ENCODE peak calls at places on chromosomes 5 and 9, in six cellular contexts. V is endothelial cell of umbilical vein, Z is GM10248, S is IMR-90, B is stomach, I is left ventricle myocardium inferior. W is an unnamed sample.

GRCh38 chr5:94544031-94544650 is 74.3 kb downstream of the KIAA0825 start:
- DNase-seq in V (peak; percentile 7), Z (no peak), S (peak; percentile 15), B (no peak), I (no peak), W (no peak)

GRCh38 chr5:16679863-16680262 is 63.1 kb upstream of the RETREG1 start:
- DNase-seq in V (no peak), Z (no peak), S (no peak), B (no peak), I (no peak), W (no peak)

GRCh38 chr5:59685806-59686205 is 207.7 kb downstream of the PDE4D start:
- DNase-seq in V (no peak), Z (no peak), S (peak; percentile 9), B (no peak), I (no peak), W (no peak)

GRCh38 chr5:76547242-76547890 is 75.8 kb downstream of the F2RL2 start:
- DNase-seq in V (no peak), Z (peak; percentile 52), S (no peak), B (no peak), I (no peak), W (no peak)

GRCh38 chr5:61048534-61048933 is 103.5 kb downstream of the NDUFAF2 start:
- DNase-seq in V (peak; percentile 24), Z (no peak), S (peak; percentile 92), B (no peak), I (no peak), W (no peak)

GRCh38 chr5:34789021-34789531 is 49.9 kb upstream of the TTC23L start:
- DNase-seq in V (peak; percentile 95), Z (no peak), S (peak; percentile 47), B (no peak), I (no peak), W (no peak)

GRCh38 chr5:179504600-179505396 is 45.6 kb upstream of the RUFY1 start:
- DNase-seq in V (no peak), Z (no peak), S (no peak), B (no peak), I (no peak), W (no peak)

GRCh38 chr9:114869845-114870244 is 60.5 kb downstream of the TNFSF8 start:
- DNase-seq in V (no peak), Z (no peak), S (no peak), B (peak; percentile 49), I (no peak), W (peak; percentile 63)

GRCh38 chr5:66180282-66180955 is 36.3 kb downstream of the SREK1 start:
- DNase-seq in V (no peak), Z (no peak), S (no peak), B (no peak), I (no peak), W (no peak)

GRCh38 chr9:130518198-130518597 is 61.2 kb upstream of the FUBP3 start:
- DNase-seq in V (no peak), Z (no peak), S (no peak), B (no peak), I (no peak), W (no peak)

GRCh38 chr9:32581512-32582143 is 8.7 kb upstream of the NDUFB6 start:
- DNase-seq in V (peak; percentile 73), Z (peak; percentile 46), S (peak; percentile 67), B (no peak), I (no peak), W (peak; percentile 56)
- TF ChIP-seq CTCF in V (peak; percentile 50), Z (peak; percentile 65), S (peak; percentile 65), B (no peak), I (peak; percentile 57), W (no peak)

GRCh38 chr9:78004478-78005229 is 27.0 kb downstream of the GNAQ start:
- DNase-seq in V (no peak), Z (no peak), S (peak; percentile 30), B (no peak), I (no peak), W (no peak)
- TF ChIP-seq CTCF in V (no peak), Z (peak; percentile 7), S (no peak), B (no peak), I (peak; percentile 26), W (no peak)

DNA sequence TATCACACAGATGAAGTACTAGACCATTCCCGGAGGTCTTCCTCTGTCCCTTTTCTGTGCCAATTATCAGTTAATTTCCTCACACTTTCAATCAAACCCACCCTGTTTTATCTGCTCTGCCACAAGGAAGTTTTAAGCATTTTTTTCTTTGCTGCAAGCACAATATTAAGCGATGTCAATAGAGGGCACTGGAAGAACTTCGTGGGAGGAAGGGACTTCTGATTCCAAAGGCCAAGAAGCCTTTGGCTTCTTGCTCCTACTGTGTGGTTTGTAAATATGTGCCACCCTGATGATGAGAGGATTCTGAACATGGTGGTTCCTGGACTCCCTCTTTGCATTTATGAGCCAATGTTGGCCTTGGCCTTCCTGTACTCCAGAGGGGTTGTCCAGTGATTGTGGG is 1712.5 kb upstream of the C9orf72 start:
- DNase-seq in V (no peak), Z (no peak), S (no peak), B (no peak), I (no peak), W (no peak)
- TF ChIP-seq CTCF in V (no peak), Z (peak; percentile 19), S (no peak), B (no peak), I (no peak), W (no peak)

DNA sequence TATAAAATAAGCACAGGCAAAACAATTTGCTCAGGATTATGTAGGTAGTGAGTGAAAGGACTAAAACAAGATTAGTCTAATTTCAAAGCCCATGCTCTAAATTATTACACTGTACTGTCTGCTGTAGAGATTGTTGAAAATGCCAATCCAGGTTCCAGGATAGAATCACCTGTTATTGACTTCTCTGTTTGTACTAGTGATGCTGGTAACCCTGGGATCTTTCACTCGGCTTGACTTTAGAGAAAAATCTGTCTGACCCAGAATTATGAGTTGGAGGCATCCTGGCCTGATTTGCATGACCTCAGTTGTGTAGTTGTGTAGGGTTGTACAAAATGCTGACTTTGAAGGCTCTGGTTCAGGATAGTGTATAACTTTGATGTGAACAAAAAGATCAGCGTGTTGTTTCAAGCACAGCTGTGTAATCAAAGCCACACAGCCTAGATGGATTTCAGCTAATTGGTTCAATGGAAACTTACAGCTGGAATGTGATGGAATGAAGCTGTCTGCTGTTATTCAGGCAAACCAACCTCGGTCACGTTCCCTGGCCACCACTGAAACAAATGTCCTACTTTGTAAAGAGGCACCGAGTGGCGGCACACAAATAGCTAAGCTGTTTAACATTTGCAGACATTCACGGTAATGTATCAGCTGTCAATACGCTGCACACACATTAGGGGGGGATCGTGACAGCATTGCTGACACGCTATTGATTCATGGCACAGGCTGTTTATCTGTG is 340.3 kb downstream of the KCTD16 start:
- DNase-seq in V (no peak), Z (no peak), S (no peak), B (no peak), I (no peak), W (no peak)
- TF ChIP-seq CTCF in V (no peak), Z (no peak), S (no peak), B (no peak), I (no peak), W (no peak)

GRCh38 chr5:33338336-33339110 is 102.2 kb upstream of the TARS1 start:
- DNase-seq in V (peak; percentile 29), Z (no peak), S (no peak), B (no peak), I (no peak), W (no peak)
- TF ChIP-seq CTCF in V (no peak), Z (no peak), S (no peak), B (no peak), I (no peak), W (no peak)

GRCh38 chr5:99316484-99316883 is 387.7 kb upstream of the CHD1 start:
- DNase-seq in V (no peak), Z (no peak), S (no peak), B (no peak), I (no peak), W (no peak)

GRCh38 chr5:99315413-99316178 is 386.8 kb upstream of the CHD1 start:
- DNase-seq in V (no peak), Z (no peak), S (no peak), B (no peak), I (no peak), W (no peak)

GRCh38 chr5:99317136-99317535 is 388.3 kb upstream of the CHD1 start:
- DNase-seq in V (peak; percentile 35), Z (no peak), S (no peak), B (no peak), I (no peak), W (no peak)

GRCh38 chr5:99320461-99320860 is 391.7 kb upstream of the CHD1 start:
- DNase-seq in V (peak; percentile 9), Z (no peak), S (no peak), B (peak; percentile 31), I (no peak), W (no peak)
- TF ChIP-seq CTCF in V (no peak), Z (no peak), S (no peak), B (no peak), I (no peak), W (no peak)

W was measured in mucosa of descending colon.